ENCODE peak calls at places on chromosome X, in nine cellular contexts. P is fibroblast of the conjunctiva; H is NCI-H2171 treated with DMSO at 0.1 percent for 48 hours; B is T-cell; G is activated T-helper 1 cell treated with anti-CD3 and anti-CD28 coated beads, Interleukin-2, amount 50 U/mL, for 16 hours; Z is activated T-cell treated with anti-CD3 and anti-CD28 coated beads for 1 hour; M is RPMI8226; L is neural crest cell; N is right atrium auricular region. Q is an unnamed sample.

GRCh38 chrX:121562616-121563015 is 515.2 kb downstream of the GLUD2 start:
- DNase-seq in P (no peak), H (no peak), B (no peak), G (no peak), Z (no peak), M (peak; percentile 59), L (no peak), N (no peak), Q (no peak)

GRCh38 chrX:150692837-150693781 is at the start of gene MTMR1:
- DNase-seq in P (no peak), H (peak; percentile 51), B (peak; percentile 55), G (no peak), Z (peak; percentile 38), M (peak; percentile 63), L (no peak), N (no peak), Q (no peak)

GRCh38 chrX:13283968-13284914 is 35.6 kb downstream of the ATXN3L start:
- DNase-seq in P (peak; percentile 50), H (peak; percentile 6), B (no peak), G (no peak), Z (no peak), M (no peak), L (no peak), N (no peak), Q (no peak)

GRCh38 chrX:138191998-138192397 is 519.5 kb downstream of the FGF13 start:
- DNase-seq in P (no peak), H (no peak), B (no peak), G (no peak), Z (no peak), M (peak; percentile 27), L (peak; percentile 30), N (no peak), Q (no peak)

GRCh38 chrX:118551426-118551825 is 55.8 kb downstream of the DOCK11 start:
- DNase-seq in P (no peak), H (no peak), B (no peak), G (no peak), Z (no peak), M (no peak), L (no peak), N (no peak), Q (no peak)

GRCh38 chrX:70174754-70175153 is 2.5 kb upstream of the DGAT2L6 start:
- DNase-seq in P (peak; percentile 9), H (no peak), B (no peak), G (no peak), Z (no peak), M (no peak), L (no peak), N (no peak), Q (no peak)

GRCh38 chrX:47556045-47556623 is 4.9 kb upstream of the ARAF start:
- DNase-seq in P (peak; percentile 92), H (peak; percentile 88), B (peak; percentile 83), G (peak; percentile 55), Z (peak; percentile 65), M (peak; percentile 58), L (peak; percentile 61), N (peak; percentile 94), Q (no peak)

GRCh38 chrX:75067931-75068330 is 88.2 kb downstream of the ABCB7 start:
- DNase-seq in P (no peak), H (no peak), B (no peak), G (no peak), Z (no peak), M (no peak), L (no peak), N (no peak), Q (no peak)

GRCh38 chrX:66553973-66554372 is 84.9 kb downstream of the EDA2R start:
- DNase-seq in P (no peak), H (no peak), B (no peak), G (no peak), Z (no peak), M (peak; percentile 8), L (no peak), N (no peak), Q (no peak)

GRCh38 chrX:39907964-39908616 is 189.7 kb downstream of the BCOR start:
- DNase-seq in P (peak; percentile 30), H (no peak), B (no peak), G (no peak), Z (no peak), M (no peak), L (no peak), N (peak; percentile 68), Q (no peak)

GRCh38 chrX:38999967-39000745 is 198.9 kb downstream of the MID1IP1 start:
- DNase-seq in P (no peak), H (no peak), B (no peak), G (no peak), Z (no peak), M (no peak), L (no peak), N (no peak), Q (no peak)

GRCh38 chrX:130170752-130171445 is 863 bp upstream of the RAB33A start:
- DNase-seq in P (no peak), H (peak; percentile 84), B (peak; percentile 61), G (peak; percentile 17), Z (peak; percentile 51), M (no peak), L (peak; percentile 57), N (no peak), Q (no peak)

GRCh38 chrX:10979956-10980355 is 131.2 kb upstream of the HCCS start:
- DNase-seq in P (no peak), H (no peak), B (no peak), G (no peak), Z (no peak), M (no peak), L (no peak), N (no peak), Q (no peak)

GRCh38 chrX:143934542-143934941 is 50.7 kb downstream of the UBE2NL start:
- DNase-seq in P (no peak), H (no peak), B (no peak), G (no peak), Z (no peak), M (no peak), L (no peak), N (no peak), Q (no peak)

GRCh38 chrX:44415639-44416386 is 72.3 kb upstream of the EFHC2 start:
- DNase-seq in P (no peak), H (peak; percentile 4), B (no peak), G (no peak), Z (no peak), M (no peak), L (no peak), N (no peak), Q (no peak)

GRCh38 chrX:53116101-53116500 is 22.2 kb downstream of the KANTR start:
- DNase-seq in P (peak; percentile 48), H (no peak), B (no peak), G (no peak), Z (no peak), M (peak; percentile 67), L (no peak), N (no peak), Q (no peak)

GRCh38 chrX:21412029-21412428 is 37.8 kb downstream of the CNKSR2 start:
- DNase-seq in P (no peak), H (no peak), B (no peak), G (no peak), Z (no peak), M (no peak), L (no peak), N (no peak), Q (no peak)

GRCh38 chrX:103823591-103823990 is 8.5 kb downstream of the RAB9B start:
- DNase-seq in P (no peak), H (no peak), B (no peak), G (no peak), Z (no peak), M (no peak), L (no peak), N (no peak), Q (no peak)

GRCh38 chrX:1946974-1947373 is 332.1 kb downstream of the ASMT start:
- DNase-seq in P (no peak), H (peak; percentile 32), B (no peak), G (no peak), Z (no peak), M (no peak), L (no peak), N (no peak), Q (no peak)

GRCh38 chrX:119622356-119623232 is 16.4 kb upstream of the NKRF start:
- DNase-seq in P (peak; percentile 32), H (no peak), B (no peak), G (no peak), Z (no peak), M (no peak), L (no peak), N (no peak), Q (no peak)

GRCh38 chrX:45768666-45769065 is 568.0 kb upstream of the DIPK2B start:
- DNase-seq in P (no peak), H (no peak), B (no peak), G (no peak), Z (no peak), M (no peak), L (no peak), N (no peak), Q (no peak)

GRCh38 chrX:2559124-2559523 is 58.3 kb upstream of the DHRSX start:
- DNase-seq in P (no peak), H (no peak), B (no peak), G (no peak), Z (no peak), M (no peak), L (no peak), N (no peak), Q (no peak)

GRCh38 chrX:107596651-107597050 is 31.7 kb upstream of the PRPS1 start:
- DNase-seq in P (no peak), H (no peak), B (no peak), G (no peak), Z (no peak), M (no peak), L (no peak), N (no peak), Q (no peak)

GRCh38 chrX:118948270-118948669 is 26.1 kb upstream of the LONRF3 start:
- DNase-seq in P (no peak), H (no peak), B (no peak), G (no peak), Z (no peak), M (no peak), L (no peak), N (no peak), Q (no peak)

GRCh38 chrX:23202316-23202715 is 132.3 kb upstream of the PTCHD1 start:
- DNase-seq in P (no peak), H (no peak), B (no peak), G (no peak), Z (no peak), M (no peak), L (no peak), N (no peak), Q (no peak)

GRCh38 chrX:155216940-155217450 is 735 bp downstream of the VBP1 start:
- DNase-seq in P (no peak), H (no peak), B (no peak), G (no peak), Z (no peak), M (peak; percentile 36), L (no peak), N (no peak), Q (no peak)

GRCh38 chrX:56793112-56793430 is 64.0 kb downstream of the NBDY start:
- DNase-seq in P (no peak), H (no peak), B (no peak), G (no peak), Z (no peak), M (no peak), L (no peak), N (peak; percentile 44), Q (no peak)

Q was measured in cortex of kidney.